ENCODE peak calls at places on chromosomes 3 and 15, in nine cellular contexts. S is GM23248, N is SK-N-SH, Z is MM.1S, E is HCT116, H is hepatocyte, L is neural progenitor cell, B is GM23338, V is OCI-LY7. O is an unnamed sample.

GRCh38 chr3:185649414-185649813 is 63.3 kb downstream of the SENP2 start:
- DNase-seq in S (no peak), N (no peak), Z (no peak), E (no peak), H (no peak), L (no peak), B (no peak), V (no peak), O (no peak)

GRCh38 chr15:66625974-66626373 is 60.2 kb upstream of the LCTL start:
- DNase-seq in S (no peak), N (no peak), Z (no peak), E (no peak), H (no peak), L (no peak), B (no peak), V (no peak), O (peak)

GRCh38 chr3:113844622-113845222 is 6.1 kb downstream of the GRAMD1C start:
- DNase-seq in S (peak), N (peak), Z (peak), E (no peak), H (peak), L (peak), B (peak), V (peak), O (peak)

GRCh38 chr15:40055576-40056293 is 16.8 kb upstream of the SRP14 start:
- DNase-seq in S (no peak), N (peak), Z (no peak), E (no peak), H (no peak), L (no peak), B (no peak), V (no peak), O (no peak)

GRCh38 chr15:75114327-75114726 is 87.4 kb upstream of the C15orf39 start:
- DNase-seq in S (no peak), N (no peak), Z (no peak), E (no peak), H (no peak), L (no peak), B (no peak), V (no peak), O (no peak)

GRCh38 chr3:25520926-25521559 is 93.0 kb downstream of the RARB start:
- DNase-seq in S (no peak), N (no peak), Z (no peak), E (no peak), H (no peak), L (no peak), B (no peak), V (no peak), O (no peak)

GRCh38 chr15:66982250-66982649 is 83.2 kb upstream of the SMAD3 start:
- DNase-seq in S (no peak), N (no peak), Z (no peak), E (no peak), H (no peak), L (no peak), B (no peak), V (no peak), O (no peak)

GRCh38 chr3:42503251-42503924 is 945 bp downstream of the VIPR1 start:
- DNase-seq in S (no peak), N (no peak), Z (no peak), E (no peak), H (no peak), L (no peak), B (no peak), V (no peak), O (no peak)

GRCh38 chr3:139953131-139953910 is 18.3 kb downstream of the CLSTN2 start:
- DNase-seq in S (no peak), N (no peak), Z (no peak), E (no peak), H (no peak), L (no peak), B (no peak), V (no peak), O (peak)

GRCh38 chr3:164465172-164465571 is 613.1 kb downstream of the SI start:
- DNase-seq in S (peak), N (no peak), Z (no peak), E (no peak), H (no peak), L (no peak), B (no peak), V (no peak), O (peak)

GRCh38 chr15:74835312-74835823 is 7.6 kb downstream of the ULK3 start:
- DNase-seq in S (peak), N (peak), Z (peak), E (peak), H (peak), L (peak), B (peak), V (peak), O (peak)

GRCh38 chr3:66499881-66500574 is 794 bp downstream of the LRIG1 start:
- DNase-seq in S (peak), N (peak), Z (no peak), E (no peak), H (peak), L (peak), B (no peak), V (peak), O (no peak)

GRCh38 chr15:69045810-69046209 is 31.3 kb downstream of the NOX5 start:
- DNase-seq in S (peak), N (no peak), Z (no peak), E (no peak), H (peak), L (peak), B (peak), V (no peak), O (peak)

GRCh38 chr3:70754314-70754713 is 441.9 kb upstream of the MDFIC2 start:
- DNase-seq in S (peak), N (no peak), Z (no peak), E (no peak), H (no peak), L (no peak), B (no peak), V (no peak), O (no peak)

GRCh38 chr3:166473501-166473900 is 636.3 kb upstream of the BCHE start:
- DNase-seq in S (no peak), N (no peak), Z (no peak), E (no peak), H (no peak), L (no peak), B (no peak), V (no peak), O (no peak)

GRCh38 chr15:70923311-70924080 is 30.9 kb downstream of the LRRC49 start:
- DNase-seq in S (no peak), N (no peak), Z (no peak), E (no peak), H (no peak), L (no peak), B (no peak), V (no peak), O (no peak)

GRCh38 chr15:72740202-72740601 is 43.4 kb downstream of the ADPGK start:
- DNase-seq in S (no peak), N (no peak), Z (peak), E (no peak), H (no peak), L (no peak), B (no peak), V (peak), O (no peak)

GRCh38 chr3:27166888-27167287 is 202.3 kb downstream of the NEK10 start:
- DNase-seq in S (peak), N (peak), Z (peak), E (no peak), H (peak), L (no peak), B (peak), V (no peak), O (peak)

GRCh38 chr3:136734382-136735070 is 17.7 kb downstream of the STAG1 start:
- DNase-seq in S (no peak), N (peak), Z (no peak), E (no peak), H (no peak), L (peak), B (peak), V (no peak), O (no peak)

GRCh38 chr15:89812126-89812846 is 2.4 kb downstream of the ANPEP start:
- DNase-seq in S (peak), N (peak), Z (no peak), E (no peak), H (no peak), L (no peak), B (no peak), V (no peak), O (no peak)

GRCh38 chr3:104388624-104389023 is 978.1 kb upstream of the ALCAM start:
- DNase-seq in S (no peak), N (no peak), Z (peak), E (no peak), H (peak), L (no peak), B (no peak), V (no peak), O (peak)

GRCh38 chr3:100537646-100538338 is 45.4 kb downstream of the TMEM45A start:
- DNase-seq in S (no peak), N (no peak), Z (peak), E (no peak), H (no peak), L (no peak), B (no peak), V (no peak), O (peak)

GRCh38 chr3:38454179-38454883 is 641 bp downstream of the ACVR2B start:
- DNase-seq in S (peak), N (peak), Z (peak), E (no peak), H (peak), L (peak), B (peak), V (peak), O (peak)

GRCh38 chr3:152961323-152961722 is 126.4 kb downstream of the P2RY1 start:
- DNase-seq in S (peak), N (peak), Z (peak), E (peak), H (peak), L (peak), B (peak), V (peak), O (peak)

GRCh38 chr15:89378699-89379422 is 44.2 kb upstream of the POLG start:
- DNase-seq in S (no peak), N (no peak), Z (no peak), E (no peak), H (no peak), L (peak), B (peak), V (no peak), O (no peak)

GRCh38 chr15:58770519-58770856 is 614 bp upstream of the MINDY2 start:
- DNase-seq in S (peak), N (no peak), Z (peak), E (no peak), H (peak), L (no peak), B (no peak), V (peak), O (peak)

GRCh38 chr15:101153801-101154656 is 97.8 kb downstream of the CHSY1 start:
- DNase-seq in S (no peak), N (no peak), Z (no peak), E (no peak), H (no peak), L (no peak), B (no peak), V (no peak), O (no peak)

GRCh38 chr3:128701342-128702212 is 24.4 kb upstream of the RAB7A start:
- DNase-seq in S (no peak), N (peak), Z (no peak), E (no peak), H (no peak), L (no peak), B (no peak), V (no peak), O (no peak)

GRCh38 chr3:195097331-195098255 is 173.4 kb downstream of the XXYLT1 start:
- DNase-seq in S (no peak), N (no peak), Z (no peak), E (no peak), H (no peak), L (no peak), B (no peak), V (peak), O (no peak)

GRCh38 chr3:77320514-77320913 is 280.6 kb downstream of the ROBO2 start:
- DNase-seq in S (peak), N (peak), Z (peak), E (peak), H (peak), L (peak), B (peak), V (peak), O (peak)

DNA sequence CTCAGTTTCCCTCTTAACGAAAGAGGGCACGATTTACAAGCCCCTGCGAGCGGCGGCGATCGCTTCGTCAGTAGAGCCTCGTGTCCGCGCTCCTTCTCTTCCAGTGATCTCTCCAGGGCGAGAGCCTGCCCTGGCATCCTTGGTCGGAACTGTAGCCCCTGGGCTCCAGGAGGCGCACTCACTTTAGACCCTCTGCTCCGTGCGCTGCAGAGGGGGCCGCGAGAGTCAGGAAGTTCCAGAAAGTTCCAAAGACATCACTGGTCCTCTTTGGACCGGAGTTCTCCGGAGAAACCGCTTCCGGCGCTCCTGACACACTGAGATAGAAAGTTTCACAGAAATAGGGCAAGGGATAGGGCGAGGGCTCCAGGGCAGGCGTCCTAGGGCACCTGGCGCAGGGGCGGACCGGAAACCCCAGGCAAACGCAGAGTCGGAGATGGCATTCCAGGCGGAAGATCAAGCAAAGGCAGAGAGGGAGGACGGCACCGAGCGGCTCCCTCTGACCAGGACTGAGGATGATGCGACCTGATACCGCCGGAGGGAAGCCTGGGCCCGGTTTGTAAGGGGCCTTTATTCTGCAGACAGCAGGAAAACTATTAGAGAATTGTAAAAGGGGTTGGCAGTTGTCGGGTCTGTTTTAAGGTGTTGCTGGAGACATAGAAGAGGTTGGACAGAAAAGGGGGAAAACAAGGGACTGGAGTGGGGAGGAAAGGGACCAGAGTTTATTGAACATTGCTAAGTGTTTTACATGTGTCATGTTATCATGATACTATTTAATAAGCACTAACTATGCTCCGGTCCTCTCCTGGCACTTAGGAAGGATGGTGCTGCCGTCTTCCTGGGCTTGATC is 1.3 kb upstream of the CPEB1 start:
- DNase-seq in S (peak), N (peak), Z (no peak), E (no peak), H (no peak), L (peak), B (peak), V (no peak), O (no peak)
- TF ChIP-seq EZH2phosphoT487 in S (no peak), N (no peak), Z (no peak), E (no peak), H (peak), L (peak), B (no peak), V (no peak), O (no peak)

GRCh38 chr3:174156200-174156599 is 702.9 kb upstream of the NAALADL2 start:
- DNase-seq in S (no peak), N (no peak), Z (peak), E (no peak), H (no peak), L (no peak), B (no peak), V (no peak), O (no peak)

GRCh38 chr3:174153875-174154274 is 705.3 kb upstream of the NAALADL2 start:
- DNase-seq in S (peak), N (no peak), Z (no peak), E (no peak), H (no peak), L (no peak), B (no peak), V (no peak), O (peak)

GRCh38 chr3:174158674-174159073 is 700.5 kb upstream of the NAALADL2 start:
- DNase-seq in S (no peak), N (no peak), Z (no peak), E (no peak), H (no peak), L (no peak), B (peak), V (no peak), O (no peak)

GRCh38 chr3:174162550-174162949 is 696.6 kb upstream of the NAALADL2 start:
- DNase-seq in S (peak), N (no peak), Z (no peak), E (no peak), H (no peak), L (no peak), B (no peak), V (no peak), O (no peak)

GRCh38 chr3:174159629-174160028 is 699.5 kb upstream of the NAALADL2 start:
- DNase-seq in S (no peak), N (no peak), Z (no peak), E (no peak), H (no peak), L (no peak), B (peak), V (no peak), O (no peak)
- TF ChIP-seq EZH2phosphoT487 in S (no peak), N (no peak), Z (no peak), E (no peak), H (no peak), L (no peak), B (no peak), V (no peak), O (no peak)

GRCh38 chr15:50265620-50266019 is at the start of gene HDC:
- DNase-seq in S (no peak), N (no peak), Z (no peak), E (no peak), H (no peak), L (peak), B (peak), V (no peak), O (no peak)
- TF ChIP-seq EZH2phosphoT487 in S (no peak), N (no peak), Z (no peak), E (no peak), H (no peak), L (no peak), B (no peak), V (no peak), O (no peak)

GRCh38 chr15:83208357-83208661 is 686 bp upstream of the HDGFL3 start:
- DNase-seq in S (peak), N (no peak), Z (no peak), E (no peak), H (no peak), L (peak), B (peak), V (no peak), O (peak)
- TF ChIP-seq EZH2phosphoT487 in S (no peak), N (no peak), Z (no peak), E (no peak), H (no peak), L (no peak), B (no peak), V (no peak), O (no peak)

GRCh38 chr3:7518471-7518870 is 657.6 kb downstream of the GRM7 start:
- DNase-seq in S (no peak), N (peak), Z (no peak), E (no peak), H (peak), L (no peak), B (no peak), V (no peak), O (no peak)
- TF ChIP-seq EZH2phosphoT487 in S (no peak), N (no peak), Z (no peak), E (no peak), H (no peak), L (no peak), B (no peak), V (no peak), O (no peak)

GRCh38 chr15:45363334-45363733 is 15.0 kb downstream of the GATM start:
- DNase-seq in S (no peak), N (no peak), Z (no peak), E (no peak), H (no peak), L (no peak), B (no peak), V (no peak), O (no peak)
- TF ChIP-seq EZH2phosphoT487 in S (no peak), N (no peak), Z (no peak), E (no peak), H (no peak), L (no peak), B (no peak), V (no peak), O (no peak)

GRCh38 chr3:134620476-134621115 is 30.2 kb downstream of the KY start:
- DNase-seq in S (no peak), N (no peak), Z (no peak), E (no peak), H (no peak), L (no peak), B (no peak), V (no peak), O (no peak)

GRCh38 chr3:134622803-134623365 is 27.9 kb downstream of the KY start:
- DNase-seq in S (no peak), N (no peak), Z (no peak), E (no peak), H (no peak), L (no peak), B (no peak), V (no peak), O (no peak)

GRCh38 chr3:134619884-134620445 is 30.9 kb downstream of the KY start:
- DNase-seq in S (no peak), N (no peak), Z (no peak), E (no peak), H (no peak), L (no peak), B (no peak), V (no peak), O (no peak)

GRCh38 chr3:134623615-134624245 is 27.1 kb downstream of the KY start:
- DNase-seq in S (no peak), N (no peak), Z (no peak), E (no peak), H (no peak), L (no peak), B (no peak), V (no peak), O (no peak)

DNA sequence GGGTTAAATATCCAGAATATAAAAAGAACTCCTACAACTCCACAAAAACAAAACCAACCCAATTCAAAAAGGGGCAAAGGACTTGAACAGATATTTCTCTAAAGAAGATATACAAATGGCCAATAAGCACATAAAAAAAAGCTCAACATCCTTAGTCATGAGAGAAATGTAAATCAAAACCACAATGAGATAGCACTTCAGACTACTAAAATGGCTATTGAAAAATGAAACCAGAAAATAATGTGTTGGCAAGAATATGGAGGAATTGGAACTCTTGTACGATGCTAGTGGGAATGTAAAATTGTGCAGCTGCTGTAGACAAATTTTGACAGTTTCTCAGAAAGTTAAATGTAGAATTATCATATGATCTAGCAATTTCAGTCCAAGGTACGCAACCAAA is 29.0 kb downstream of the KY start:
- DNase-seq in S (no peak), N (no peak), Z (peak), E (no peak), H (no peak), L (no peak), B (no peak), V (no peak), O (no peak)
- TF ChIP-seq EZH2phosphoT487 in S (no peak), N (no peak), Z (no peak), E (no peak), H (no peak), L (no peak), B (no peak), V (no peak), O (no peak)

GRCh38 chr15:82874961-82875360 is 65.5 kb downstream of the WHAMM start:
- DNase-seq in S (no peak), N (no peak), Z (no peak), E (no peak), H (no peak), L (no peak), B (no peak), V (no peak), O (no peak)

GRCh38 chr15:82873000-82873680 is 63.7 kb downstream of the WHAMM start:
- DNase-seq in S (no peak), N (no peak), Z (no peak), E (no peak), H (no peak), L (no peak), B (no peak), V (no peak), O (no peak)

GRCh38 chr15:82874267-82874666 is 64.8 kb downstream of the WHAMM start:
- DNase-seq in S (no peak), N (no peak), Z (no peak), E (no peak), H (no peak), L (no peak), B (no peak), V (no peak), O (no peak)

GRCh38 chr15:82871577-82872484 is 62.4 kb downstream of the WHAMM start:
- DNase-seq in S (no peak), N (no peak), Z (no peak), E (no peak), H (no peak), L (no peak), B (no peak), V (no peak), O (no peak)

GRCh38 chr15:82870727-82871576 is 61.5 kb downstream of the WHAMM start:
- DNase-seq in S (no peak), N (no peak), Z (no peak), E (no peak), H (peak), L (no peak), B (no peak), V (no peak), O (no peak)
- TF ChIP-seq EZH2phosphoT487 in S (no peak), N (no peak), Z (no peak), E (no peak), H (no peak), L (no peak), B (no peak), V (no peak), O (no peak)